ENCODE peak calls at places on chromosomes 16 and 17, in ten cellular contexts. One of them, this sample, is unnamed. For H3K9me3, the result is how much of the 10 kb centered on the place peaks cover.

GRCh38 chr16:31134091-31134571 is 1.4 kb downstream of the PRSS8 start:
- DNase-seq in BE2C: peak
- DNase-seq in psoas muscle: no peak
- DNase-seq in OCI-LY7: no peak
- DNase-seq in WERI-Rb-1: no peak
- DNase-seq in sigmoid colon: no peak
- DNase-seq in IMR-90: peak
- DNase-seq in small intestine: peak
- DNase-seq in A549: no peak
- DNase-seq in PC-3: no peak
- DNase-seq in this sample: no peak

GRCh38 chr16:17343729-17344128 is 127.0 kb downstream of the XYLT1 start:
- DNase-seq in PC-3: no peak
- DNase-seq in IMR-90: no peak
- DNase-seq in small intestine: no peak
- DNase-seq in sigmoid colon: peak
- DNase-seq in psoas muscle: no peak
- DNase-seq in WERI-Rb-1: no peak
- DNase-seq in BE2C: no peak
- DNase-seq in A549: no peak
- DNase-seq in OCI-LY7: no peak
- DNase-seq in this sample: no peak

GRCh38 chr17:43210576-43210975 is 1.1 kb upstream of the TMEM106A start:
- DNase-seq in BE2C: no peak
- DNase-seq in IMR-90: no peak
- DNase-seq in OCI-LY7: no peak
- DNase-seq in psoas muscle: no peak
- DNase-seq in PC-3: no peak
- DNase-seq in A549: no peak
- DNase-seq in WERI-Rb-1: no peak
- DNase-seq in small intestine: no peak
- DNase-seq in sigmoid colon: no peak
- DNase-seq in this sample: no peak

GRCh38 chr17:2419526-2419925 is 18.7 kb upstream of the MNT start:
- DNase-seq in sigmoid colon: no peak
- DNase-seq in small intestine: no peak
- DNase-seq in OCI-LY7: no peak
- DNase-seq in A549: no peak
- DNase-seq in IMR-90: no peak
- DNase-seq in BE2C: no peak
- DNase-seq in WERI-Rb-1: no peak
- DNase-seq in psoas muscle: no peak
- DNase-seq in PC-3: no peak
- DNase-seq in this sample: no peak

GRCh38 chr16:57091200-57091989 is 988 bp upstream of the CPNE2 start:
- DNase-seq in WERI-Rb-1: peak
- DNase-seq in OCI-LY7: no peak
- DNase-seq in sigmoid colon: peak
- DNase-seq in IMR-90: peak
- DNase-seq in psoas muscle: peak
- DNase-seq in A549: peak
- DNase-seq in small intestine: no peak
- DNase-seq in BE2C: peak
- DNase-seq in PC-3: peak
- DNase-seq in this sample: peak

GRCh38 chr17:39634384-39634871 is 2.5 kb upstream of the STARD3 start:
- DNase-seq in WERI-Rb-1: peak
- DNase-seq in IMR-90: peak
- DNase-seq in OCI-LY7: peak
- DNase-seq in BE2C: no peak
- DNase-seq in A549: peak
- DNase-seq in psoas muscle: no peak
- DNase-seq in small intestine: peak
- DNase-seq in PC-3: peak
- DNase-seq in sigmoid colon: no peak
- DNase-seq in this sample: peak

GRCh38 chr16:73735954-73736353 is 560.7 kb upstream of the PSMD7 start:
- DNase-seq in BE2C: no peak
- DNase-seq in IMR-90: no peak
- DNase-seq in OCI-LY7: no peak
- DNase-seq in sigmoid colon: no peak
- DNase-seq in PC-3: no peak
- DNase-seq in psoas muscle: no peak
- DNase-seq in A549: no peak
- DNase-seq in small intestine: no peak
- DNase-seq in WERI-Rb-1: no peak
- DNase-seq in this sample: no peak

GRCh38 chr17:8421571-8421970 is 14.1 kb upstream of the NDEL1 start:
- DNase-seq in OCI-LY7: no peak
- DNase-seq in PC-3: peak
- DNase-seq in psoas muscle: no peak
- DNase-seq in BE2C: no peak
- DNase-seq in WERI-Rb-1: no peak
- DNase-seq in IMR-90: no peak
- DNase-seq in sigmoid colon: no peak
- DNase-seq in A549: no peak
- DNase-seq in small intestine: peak
- DNase-seq in this sample: no peak

GRCh38 chr16:11542069-11542775 is 44.5 kb downstream of the LITAF start:
- DNase-seq in sigmoid colon: no peak
- DNase-seq in psoas muscle: no peak
- DNase-seq in IMR-90: peak
- DNase-seq in PC-3: no peak
- DNase-seq in A549: no peak
- DNase-seq in WERI-Rb-1: no peak
- DNase-seq in BE2C: no peak
- DNase-seq in OCI-LY7: no peak
- DNase-seq in small intestine: no peak
- DNase-seq in this sample: no peak

GRCh38 chr17:5097101-5097834 is 14.4 kb downstream of the ZNF232 start:
- DNase-seq in psoas muscle: peak
- DNase-seq in PC-3: no peak
- DNase-seq in sigmoid colon: peak
- DNase-seq in IMR-90: no peak
- DNase-seq in BE2C: peak
- DNase-seq in OCI-LY7: no peak
- DNase-seq in small intestine: no peak
- DNase-seq in WERI-Rb-1: peak
- DNase-seq in A549: no peak
- DNase-seq in this sample: no peak

GRCh38 chr16:19874816-19875546 is 9.7 kb downstream of the GPRC5B start:
- DNase-seq in IMR-90: no peak
- DNase-seq in sigmoid colon: no peak
- DNase-seq in PC-3: no peak
- DNase-seq in psoas muscle: no peak
- DNase-seq in A549: no peak
- DNase-seq in small intestine: no peak
- DNase-seq in BE2C: no peak
- DNase-seq in OCI-LY7: no peak
- DNase-seq in WERI-Rb-1: no peak
- DNase-seq in this sample: no peak

GRCh38 chr17:78532922-78533640 is 44.1 kb downstream of the DNAH17 start:
- DNase-seq in IMR-90: peak
- DNase-seq in sigmoid colon: no peak
- DNase-seq in A549: peak
- DNase-seq in PC-3: peak
- DNase-seq in BE2C: no peak
- DNase-seq in WERI-Rb-1: no peak
- DNase-seq in small intestine: no peak
- DNase-seq in OCI-LY7: no peak
- DNase-seq in psoas muscle: no peak
- DNase-seq in this sample: no peak

GRCh38 chr16:57619606-57620315 is 8.7 kb upstream of the ADGRG1 start:
- DNase-seq in OCI-LY7: no peak
- DNase-seq in small intestine: peak
- DNase-seq in A549: no peak
- DNase-seq in sigmoid colon: peak
- DNase-seq in WERI-Rb-1: no peak
- DNase-seq in BE2C: peak
- DNase-seq in IMR-90: no peak
- DNase-seq in psoas muscle: peak
- DNase-seq in PC-3: peak
- DNase-seq in this sample: no peak

GRCh38 chr16:87312008-87312407 is 5.2 kb downstream of the C16orf95 start:
- DNase-seq in A549: no peak
- DNase-seq in sigmoid colon: no peak
- DNase-seq in OCI-LY7: no peak
- DNase-seq in psoas muscle: no peak
- DNase-seq in PC-3: no peak
- DNase-seq in WERI-Rb-1: no peak
- DNase-seq in IMR-90: no peak
- DNase-seq in small intestine: no peak
- DNase-seq in BE2C: no peak
- DNase-seq in this sample: no peak

GRCh38 chr17:73879987-73880386 is 235.7 kb upstream of the SDK2 start:
- DNase-seq in PC-3: no peak
- DNase-seq in BE2C: peak
- DNase-seq in small intestine: no peak
- DNase-seq in sigmoid colon: no peak
- DNase-seq in IMR-90: no peak
- DNase-seq in WERI-Rb-1: no peak
- DNase-seq in OCI-LY7: no peak
- DNase-seq in psoas muscle: no peak
- DNase-seq in A549: no peak
- DNase-seq in this sample: no peak
- H3K9me3 ChIP-seq in PC-3: under half
- H3K9me3 ChIP-seq in BE2C: under half
- H3K9me3 ChIP-seq in small intestine: under half
- H3K9me3 ChIP-seq in sigmoid colon: under half
- H3K9me3 ChIP-seq in IMR-90: half or more
- H3K9me3 ChIP-seq in WERI-Rb-1: under half
- H3K9me3 ChIP-seq in OCI-LY7: under half
- H3K9me3 ChIP-seq in psoas muscle: under half
- H3K9me3 ChIP-seq in A549: under half
- H3K9me3 ChIP-seq in this sample: under half

GRCh38 chr17:80742581-80743180 is 198.0 kb downstream of the RPTOR start:
- DNase-seq in small intestine: no peak
- DNase-seq in sigmoid colon: no peak
- DNase-seq in psoas muscle: no peak
- DNase-seq in A549: no peak
- DNase-seq in WERI-Rb-1: no peak
- DNase-seq in BE2C: no peak
- DNase-seq in OCI-LY7: no peak
- DNase-seq in PC-3: no peak
- DNase-seq in IMR-90: no peak
- DNase-seq in this sample: no peak

GRCh38 chr17:80738987-80739730 is 194.5 kb downstream of the RPTOR start:
- DNase-seq in psoas muscle: no peak
- DNase-seq in A549: no peak
- DNase-seq in BE2C: no peak
- DNase-seq in IMR-90: no peak
- DNase-seq in sigmoid colon: no peak
- DNase-seq in small intestine: no peak
- DNase-seq in WERI-Rb-1: no peak
- DNase-seq in OCI-LY7: no peak
- DNase-seq in PC-3: no peak
- DNase-seq in this sample: no peak

GRCh38 chr17:80742091-80742490 is 197.5 kb downstream of the RPTOR start:
- DNase-seq in OCI-LY7: no peak
- DNase-seq in BE2C: no peak
- DNase-seq in psoas muscle: no peak
- DNase-seq in sigmoid colon: no peak
- DNase-seq in IMR-90: no peak
- DNase-seq in PC-3: no peak
- DNase-seq in WERI-Rb-1: no peak
- DNase-seq in A549: no peak
- DNase-seq in small intestine: no peak
- DNase-seq in this sample: no peak

GRCh38 chr17:80746262-80746935 is 201.8 kb downstream of the RPTOR start:
- DNase-seq in psoas muscle: no peak
- DNase-seq in IMR-90: no peak
- DNase-seq in A549: no peak
- DNase-seq in BE2C: no peak
- DNase-seq in OCI-LY7: no peak
- DNase-seq in WERI-Rb-1: no peak
- DNase-seq in sigmoid colon: no peak
- DNase-seq in small intestine: no peak
- DNase-seq in PC-3: no peak
- DNase-seq in this sample: no peak

GRCh38 chr17:80743181-80743771 is 198.6 kb downstream of the RPTOR start:
- DNase-seq in A549: no peak
- DNase-seq in sigmoid colon: no peak
- DNase-seq in PC-3: no peak
- DNase-seq in OCI-LY7: no peak
- DNase-seq in small intestine: peak
- DNase-seq in IMR-90: no peak
- DNase-seq in psoas muscle: peak
- DNase-seq in BE2C: peak
- DNase-seq in WERI-Rb-1: no peak
- DNase-seq in this sample: no peak
- H3K4me3 ChIP-seq in A549: no peak
- H3K4me3 ChIP-seq in sigmoid colon: no peak
- H3K4me3 ChIP-seq in PC-3: no peak
- H3K4me3 ChIP-seq in OCI-LY7: no peak
- H3K4me3 ChIP-seq in small intestine: no peak
- H3K4me3 ChIP-seq in IMR-90: no peak
- H3K4me3 ChIP-seq in psoas muscle: peak
- H3K4me3 ChIP-seq in BE2C: peak
- H3K4me3 ChIP-seq in WERI-Rb-1: no peak
- H3K4me3 ChIP-seq in this sample: no peak

GRCh38 chr17:52737071-52737470 is 578.6 kb upstream of the CA10 start:
- DNase-seq in psoas muscle: no peak
- DNase-seq in IMR-90: no peak
- DNase-seq in BE2C: no peak
- DNase-seq in WERI-Rb-1: no peak
- DNase-seq in sigmoid colon: no peak
- DNase-seq in small intestine: no peak
- DNase-seq in PC-3: no peak
- DNase-seq in OCI-LY7: no peak
- DNase-seq in A549: no peak
- DNase-seq in this sample: no peak
- H3K9me3 ChIP-seq in psoas muscle: under half
- H3K9me3 ChIP-seq in IMR-90: under half
- H3K9me3 ChIP-seq in BE2C: under half
- H3K9me3 ChIP-seq in WERI-Rb-1: under half
- H3K9me3 ChIP-seq in sigmoid colon: under half
- H3K9me3 ChIP-seq in small intestine: under half
- H3K9me3 ChIP-seq in PC-3: under half
- H3K9me3 ChIP-seq in OCI-LY7: under half
- H3K9me3 ChIP-seq in A549: under half
- H3K9me3 ChIP-seq in this sample: under half

GRCh38 chr16:85560932-85561247 is 52.2 kb upstream of the GSE1 start:
- DNase-seq in OCI-LY7: no peak
- DNase-seq in WERI-Rb-1: no peak
- DNase-seq in PC-3: no peak
- DNase-seq in psoas muscle: no peak
- DNase-seq in sigmoid colon: no peak
- DNase-seq in IMR-90: no peak
- DNase-seq in A549: no peak
- DNase-seq in small intestine: no peak
- DNase-seq in BE2C: no peak
- DNase-seq in this sample: no peak
- H3K4me3 ChIP-seq in OCI-LY7: no peak
- H3K4me3 ChIP-seq in WERI-Rb-1: no peak
- H3K4me3 ChIP-seq in PC-3: no peak
- H3K4me3 ChIP-seq in psoas muscle: no peak
- H3K4me3 ChIP-seq in sigmoid colon: no peak
- H3K4me3 ChIP-seq in IMR-90: no peak
- H3K4me3 ChIP-seq in A549: no peak
- H3K4me3 ChIP-seq in small intestine: no peak
- H3K4me3 ChIP-seq in BE2C: no peak
- H3K4me3 ChIP-seq in this sample: no peak